ENCODE peak calls at places on chromosomes 13 and 19, in ten cellular contexts. One of them, this sample, is unnamed.

GRCh38 chr19:34253711-34254551 is 423 bp upstream of the GARRE1 start:
- DNase-seq in uterus: peak
- DNase-seq in cardiac muscle cell: no peak
- DNase-seq in heart right ventricle: peak
- DNase-seq in kidney: peak
- DNase-seq in AG04450: no peak
- DNase-seq in PC-9: no peak
- DNase-seq in tibial nerve: no peak
- DNase-seq in GM23338: peak
- DNase-seq in stomach: no peak
- DNase-seq in this sample: no peak

GRCh38 chr19:17966115-17966455 is 822 bp upstream of the KCNN1 start:
- DNase-seq in uterus: no peak
- DNase-seq in cardiac muscle cell: no peak
- DNase-seq in heart right ventricle: no peak
- DNase-seq in kidney: no peak
- DNase-seq in AG04450: no peak
- DNase-seq in PC-9: no peak
- DNase-seq in tibial nerve: no peak
- DNase-seq in GM23338: no peak
- DNase-seq in stomach: no peak
- DNase-seq in this sample: no peak

GRCh38 chr13:112182251-112182650 is 115.3 kb downstream of the SOX1 start:
- DNase-seq in uterus: no peak
- DNase-seq in cardiac muscle cell: no peak
- DNase-seq in heart right ventricle: no peak
- DNase-seq in kidney: no peak
- DNase-seq in AG04450: no peak
- DNase-seq in PC-9: no peak
- DNase-seq in tibial nerve: no peak
- DNase-seq in GM23338: no peak
- DNase-seq in stomach: no peak
- DNase-seq in this sample: no peak

GRCh38 chr19:13466697-13467096 is 39.6 kb downstream of the CACNA1A start:
- DNase-seq in uterus: no peak
- DNase-seq in cardiac muscle cell: no peak
- DNase-seq in heart right ventricle: no peak
- DNase-seq in kidney: no peak
- DNase-seq in AG04450: no peak
- DNase-seq in PC-9: no peak
- DNase-seq in tibial nerve: no peak
- DNase-seq in GM23338: no peak
- DNase-seq in stomach: no peak
- DNase-seq in this sample: no peak

GRCh38 chr13:39490136-39490535 is 112.9 kb downstream of the LHFPL6 start:
- DNase-seq in uterus: no peak
- DNase-seq in cardiac muscle cell: no peak
- DNase-seq in heart right ventricle: no peak
- DNase-seq in kidney: no peak
- DNase-seq in AG04450: no peak
- DNase-seq in PC-9: no peak
- DNase-seq in tibial nerve: no peak
- DNase-seq in GM23338: peak
- DNase-seq in stomach: no peak
- DNase-seq in this sample: no peak

GRCh38 chr19:38055040-38055439 is 148.0 kb downstream of the SIPA1L3 start:
- DNase-seq in uterus: no peak
- DNase-seq in cardiac muscle cell: no peak
- DNase-seq in heart right ventricle: no peak
- DNase-seq in kidney: no peak
- DNase-seq in AG04450: no peak
- DNase-seq in PC-9: no peak
- DNase-seq in tibial nerve: no peak
- DNase-seq in GM23338: peak
- DNase-seq in stomach: no peak
- DNase-seq in this sample: no peak

GRCh38 chr13:31172535-31172934 is 10.8 kb upstream of the HSPH1 start:
- DNase-seq in uterus: no peak
- DNase-seq in cardiac muscle cell: peak
- DNase-seq in heart right ventricle: no peak
- DNase-seq in kidney: no peak
- DNase-seq in AG04450: peak
- DNase-seq in PC-9: peak
- DNase-seq in tibial nerve: no peak
- DNase-seq in GM23338: no peak
- DNase-seq in stomach: no peak
- DNase-seq in this sample: no peak

GRCh38 chr19:1470864-1471513 is 8.0 kb downstream of the C19orf25 start:
- DNase-seq in uterus: no peak
- DNase-seq in cardiac muscle cell: no peak
- DNase-seq in heart right ventricle: no peak
- DNase-seq in kidney: peak
- DNase-seq in AG04450: no peak
- DNase-seq in PC-9: no peak
- DNase-seq in tibial nerve: no peak
- DNase-seq in GM23338: peak
- DNase-seq in stomach: no peak
- DNase-seq in this sample: no peak

GRCh38 chr19:42794751-42795150 is 29.3 kb upstream of the PSG8 start:
- DNase-seq in uterus: no peak
- DNase-seq in cardiac muscle cell: no peak
- DNase-seq in heart right ventricle: no peak
- DNase-seq in kidney: no peak
- DNase-seq in AG04450: no peak
- DNase-seq in PC-9: no peak
- DNase-seq in tibial nerve: no peak
- DNase-seq in GM23338: no peak
- DNase-seq in stomach: no peak
- DNase-seq in this sample: no peak

GRCh38 chr13:75760182-75760981 is 124.3 kb downstream of the LMO7 start:
- DNase-seq in uterus: no peak
- DNase-seq in cardiac muscle cell: no peak
- DNase-seq in heart right ventricle: peak
- DNase-seq in kidney: peak
- DNase-seq in AG04450: no peak
- DNase-seq in PC-9: peak
- DNase-seq in tibial nerve: no peak
- DNase-seq in GM23338: no peak
- DNase-seq in stomach: peak
- DNase-seq in this sample: peak

GRCh38 chr13:85314686-85315085 is 484.5 kb downstream of the SLITRK6 start:
- DNase-seq in uterus: no peak
- DNase-seq in cardiac muscle cell: no peak
- DNase-seq in heart right ventricle: no peak
- DNase-seq in kidney: no peak
- DNase-seq in AG04450: no peak
- DNase-seq in PC-9: no peak
- DNase-seq in tibial nerve: no peak
- DNase-seq in GM23338: no peak
- DNase-seq in stomach: no peak
- DNase-seq in this sample: no peak

GRCh38 chr19:49820125-49820524 is 2.0 kb downstream of the MED25 start:
- DNase-seq in uterus: no peak
- DNase-seq in cardiac muscle cell: peak
- DNase-seq in heart right ventricle: no peak
- DNase-seq in kidney: no peak
- DNase-seq in AG04450: no peak
- DNase-seq in PC-9: no peak
- DNase-seq in tibial nerve: no peak
- DNase-seq in GM23338: no peak
- DNase-seq in stomach: peak
- DNase-seq in this sample: no peak

GRCh38 chr13:113561417-113562084 is 23.0 kb upstream of the TFDP1 start:
- DNase-seq in uterus: no peak
- DNase-seq in cardiac muscle cell: no peak
- DNase-seq in heart right ventricle: no peak
- DNase-seq in kidney: peak
- DNase-seq in AG04450: no peak
- DNase-seq in PC-9: no peak
- DNase-seq in tibial nerve: no peak
- DNase-seq in GM23338: no peak
- DNase-seq in stomach: peak
- DNase-seq in this sample: no peak

GRCh38 chr19:21569497-21569870 is 64.1 kb downstream of the ZNF429 start:
- DNase-seq in uterus: no peak
- DNase-seq in cardiac muscle cell: peak
- DNase-seq in heart right ventricle: no peak
- DNase-seq in kidney: no peak
- DNase-seq in AG04450: no peak
- DNase-seq in PC-9: peak
- DNase-seq in tibial nerve: no peak
- DNase-seq in GM23338: no peak
- DNase-seq in stomach: no peak
- DNase-seq in this sample: no peak

GRCh38 chr13:95494082-95494681 is 58.3 kb upstream of the CLDN10 start:
- DNase-seq in uterus: no peak
- DNase-seq in cardiac muscle cell: peak
- DNase-seq in heart right ventricle: peak
- DNase-seq in kidney: no peak
- DNase-seq in AG04450: peak
- DNase-seq in PC-9: no peak
- DNase-seq in tibial nerve: no peak
- DNase-seq in GM23338: peak
- DNase-seq in stomach: no peak
- DNase-seq in this sample: peak

GRCh38 chr19:10191347-10191746 is 3.4 kb downstream of the DNMT1 start:
- DNase-seq in uterus: peak
- DNase-seq in cardiac muscle cell: peak
- DNase-seq in heart right ventricle: peak
- DNase-seq in kidney: peak
- DNase-seq in AG04450: peak
- DNase-seq in PC-9: no peak
- DNase-seq in tibial nerve: peak
- DNase-seq in GM23338: no peak
- DNase-seq in stomach: peak
- DNase-seq in this sample: no peak

GRCh38 chr13:33275916-33276315 is 9.6 kb downstream of the STARD13 start:
- DNase-seq in uterus: no peak
- DNase-seq in cardiac muscle cell: peak
- DNase-seq in heart right ventricle: no peak
- DNase-seq in kidney: no peak
- DNase-seq in AG04450: no peak
- DNase-seq in PC-9: no peak
- DNase-seq in tibial nerve: no peak
- DNase-seq in GM23338: no peak
- DNase-seq in stomach: no peak
- DNase-seq in this sample: no peak

GRCh38 chr13:64278493-64278892 is 2862.8 kb upstream of the PCDH20 start:
- DNase-seq in uterus: no peak
- DNase-seq in cardiac muscle cell: peak
- DNase-seq in heart right ventricle: no peak
- DNase-seq in kidney: no peak
- DNase-seq in AG04450: peak
- DNase-seq in PC-9: peak
- DNase-seq in tibial nerve: no peak
- DNase-seq in GM23338: no peak
- DNase-seq in stomach: no peak
- DNase-seq in this sample: no peak

GRCh38 chr19:38193445-38193844 is 30.6 kb downstream of the DPF1 start:
- DNase-seq in uterus: no peak
- DNase-seq in cardiac muscle cell: no peak
- DNase-seq in heart right ventricle: no peak
- DNase-seq in kidney: no peak
- DNase-seq in AG04450: no peak
- DNase-seq in PC-9: no peak
- DNase-seq in tibial nerve: no peak
- DNase-seq in GM23338: no peak
- DNase-seq in stomach: no peak
- DNase-seq in this sample: no peak

GRCh38 chr13:60662595-60662994 is 265.6 kb downstream of the TDRD3 start:
- DNase-seq in uterus: no peak
- DNase-seq in cardiac muscle cell: no peak
- DNase-seq in heart right ventricle: no peak
- DNase-seq in kidney: no peak
- DNase-seq in AG04450: no peak
- DNase-seq in PC-9: no peak
- DNase-seq in tibial nerve: no peak
- DNase-seq in GM23338: no peak
- DNase-seq in stomach: no peak
- DNase-seq in this sample: no peak

GRCh38 chr19:16449330-16449961 is 22.3 kb downstream of the EPS15L1 start:
- DNase-seq in uterus: no peak
- DNase-seq in cardiac muscle cell: no peak
- DNase-seq in heart right ventricle: no peak
- DNase-seq in kidney: no peak
- DNase-seq in AG04450: no peak
- DNase-seq in PC-9: no peak
- DNase-seq in tibial nerve: no peak
- DNase-seq in GM23338: no peak
- DNase-seq in stomach: no peak
- DNase-seq in this sample: no peak

GRCh38 chr19:36973021-36973843 is 57.1 kb downstream of the ZNF568 start:
- DNase-seq in uterus: peak
- DNase-seq in cardiac muscle cell: peak
- DNase-seq in heart right ventricle: peak
- DNase-seq in kidney: peak
- DNase-seq in AG04450: peak
- DNase-seq in PC-9: peak
- DNase-seq in tibial nerve: peak
- DNase-seq in GM23338: peak
- DNase-seq in stomach: peak
- DNase-seq in this sample: peak
- TF ChIP-seq CTCF in uterus: peak
- TF ChIP-seq CTCF in cardiac muscle cell: peak
- TF ChIP-seq CTCF in heart right ventricle: peak
- TF ChIP-seq CTCF in kidney: peak
- TF ChIP-seq CTCF in AG04450: peak
- TF ChIP-seq CTCF in PC-9: no peak
- TF ChIP-seq CTCF in tibial nerve: peak
- TF ChIP-seq CTCF in GM23338: peak
- TF ChIP-seq CTCF in stomach: peak
- TF ChIP-seq CTCF in this sample: peak

GRCh38 chr13:49110122-49110831 is 109.9 kb upstream of the MLNR start:
- DNase-seq in uterus: peak
- DNase-seq in cardiac muscle cell: peak
- DNase-seq in heart right ventricle: peak
- DNase-seq in kidney: peak
- DNase-seq in AG04450: peak
- DNase-seq in PC-9: peak
- DNase-seq in tibial nerve: peak
- DNase-seq in GM23338: peak
- DNase-seq in stomach: peak
- DNase-seq in this sample: peak
- H3K4me3 ChIP-seq in uterus: peak
- H3K4me3 ChIP-seq in cardiac muscle cell: peak
- H3K4me3 ChIP-seq in heart right ventricle: peak
- H3K4me3 ChIP-seq in kidney: peak
- H3K4me3 ChIP-seq in AG04450: peak
- H3K4me3 ChIP-seq in PC-9: peak
- H3K4me3 ChIP-seq in tibial nerve: peak
- H3K4me3 ChIP-seq in GM23338: peak
- H3K4me3 ChIP-seq in stomach: peak
- H3K4me3 ChIP-seq in this sample: peak

GRCh38 chr13:42354246-42355117 is 82.5 kb downstream of the AKAP11 start:
- DNase-seq in uterus: no peak
- DNase-seq in cardiac muscle cell: peak
- DNase-seq in heart right ventricle: no peak
- DNase-seq in kidney: no peak
- DNase-seq in AG04450: peak
- DNase-seq in PC-9: no peak
- DNase-seq in tibial nerve: no peak
- DNase-seq in GM23338: peak
- DNase-seq in stomach: no peak
- DNase-seq in this sample: no peak
- TF ChIP-seq CTCF in uterus: no peak
- TF ChIP-seq CTCF in cardiac muscle cell: peak
- TF ChIP-seq CTCF in heart right ventricle: no peak
- TF ChIP-seq CTCF in kidney: no peak
- TF ChIP-seq CTCF in AG04450: peak
- TF ChIP-seq CTCF in PC-9: no peak
- TF ChIP-seq CTCF in tibial nerve: no peak
- TF ChIP-seq CTCF in GM23338: no peak
- TF ChIP-seq CTCF in stomach: no peak
- TF ChIP-seq CTCF in this sample: no peak

GRCh38 chr19:3880471-3881271 is at the start of gene ATCAY:
- DNase-seq in uterus: no peak
- DNase-seq in cardiac muscle cell: peak
- DNase-seq in heart right ventricle: no peak
- DNase-seq in kidney: no peak
- DNase-seq in AG04450: no peak
- DNase-seq in PC-9: no peak
- DNase-seq in tibial nerve: no peak
- DNase-seq in GM23338: peak
- DNase-seq in stomach: no peak
- DNase-seq in this sample: no peak
- H3K4me3 ChIP-seq in uterus: no peak
- H3K4me3 ChIP-seq in cardiac muscle cell: peak
- H3K4me3 ChIP-seq in heart right ventricle: no peak
- H3K4me3 ChIP-seq in kidney: no peak
- H3K4me3 ChIP-seq in AG04450: no peak
- H3K4me3 ChIP-seq in PC-9: no peak
- H3K4me3 ChIP-seq in tibial nerve: no peak
- H3K4me3 ChIP-seq in GM23338: peak
- H3K4me3 ChIP-seq in stomach: no peak
- H3K4me3 ChIP-seq in this sample: peak

This sample was measured in prostate gland.